ENCODE peak calls at places on chromosomes 7 and 10, in six cellular contexts. K is psoas muscle, L is stomach, R is fibroblast of lung, X is tibial artery, J is mucosa of descending colon. Z is an unnamed sample.

GRCh38 chr10:91340613-91341362 is 69.4 kb upstream of the HECTD2 start:
- DNase-seq in X (peak), K (peak), R (peak), J (no peak), L (no peak), Z (peak)

GRCh38 chr7:1811850-1812692 is 142.0 kb downstream of the ELFN1 start:
- DNase-seq in J (no peak), R (no peak), K (peak), L (peak), X (no peak), Z (no peak)

GRCh38 chr7:158047386-158048059 is 540.1 kb downstream of the PTPRN2 start:
- DNase-seq in J (no peak), R (no peak), L (no peak), X (no peak), K (no peak), Z (no peak)

GRCh38 chr7:96973986-96974385 is 31.4 kb upstream of the DLX6 start:
- DNase-seq in K (no peak), J (no peak), X (no peak), R (peak), L (no peak), Z (no peak)

GRCh38 chr10:77405771-77406241 is 231.8 kb downstream of the KCNMA1 start:
- DNase-seq in K (peak), X (peak), L (peak), J (peak), R (peak), Z (no peak)

GRCh38 chr7:84686373-84686772 is 491.8 kb upstream of the SEMA3A start:
- DNase-seq in X (no peak), J (no peak), R (peak), L (no peak), K (no peak), Z (no peak)

GRCh38 chr10:74953214-74953613 is 126.8 kb downstream of the KAT6B start:
- DNase-seq in X (no peak), J (no peak), L (no peak), R (no peak), K (no peak), Z (no peak)

GRCh38 chr10:9762966-9763656 is 1254.6 kb upstream of the CELF2 start:
- DNase-seq in R (peak), K (no peak), L (no peak), J (no peak), X (no peak), Z (peak)

GRCh38 chr10:86668297-86669165 is at the start of gene LDB3:
- DNase-seq in R (peak), K (peak), J (no peak), X (peak), L (peak), Z (no peak)

GRCh38 chr7:12540850-12541249 is 29.7 kb upstream of the SCIN start:
- DNase-seq in X (no peak), J (no peak), K (no peak), L (no peak), R (no peak), Z (no peak)

GRCh38 chr10:121862624-121863023 is 65.2 kb downstream of the ATE1 start:
- DNase-seq in R (no peak), J (no peak), L (no peak), X (no peak), K (no peak), Z (no peak)

GRCh38 chr7:7486362-7486761 is 49.3 kb downstream of the COL28A1 start:
- DNase-seq in K (no peak), X (no peak), L (no peak), J (no peak), R (no peak), Z (no peak)

GRCh38 chr10:2173328-2173727 is 436.0 kb upstream of the ADARB2 start:
- DNase-seq in L (no peak), J (no peak), K (no peak), R (no peak), X (no peak), Z (no peak)

GRCh38 chr10:132270721-132271457 is 36.9 kb downstream of the STK32C start:
- DNase-seq in X (no peak), J (no peak), L (no peak), R (no peak), K (peak), Z (no peak)

GRCh38 chr7:16189026-16189715 is 232.2 kb downstream of the CRPPA start:
- DNase-seq in J (no peak), K (no peak), X (no peak), R (peak), L (no peak), Z (no peak)

GRCh38 chr7:128705891-128706333 is 33.2 kb upstream of the CALU start:
- DNase-seq in J (no peak), X (no peak), K (no peak), R (peak), L (no peak), Z (no peak)

GRCh38 chr7:141663081-141663510 is 38.9 kb downstream of the DENND11 start:
- DNase-seq in L (peak), J (peak), R (no peak), K (no peak), X (no peak), Z (no peak)

GRCh38 chr10:132742837-132743194 is 43.1 kb downstream of the NKX6-2 start:
- DNase-seq in K (no peak), X (no peak), R (peak), J (no peak), L (no peak), Z (no peak)

GRCh38 chr7:100793806-100794660 is 33.3 kb downstream of the EPHB4 start:
- DNase-seq in K (no peak), R (peak), X (no peak), L (no peak), J (no peak), Z (no peak)

GRCh38 chr10:117647306-117647705 is 104.8 kb downstream of the EMX2 start:
- DNase-seq in R (peak), J (no peak), K (no peak), X (no peak), L (no peak), Z (no peak)

GRCh38 chr7:77877800-77878199 is 79.2 kb downstream of the PHTF2 start:
- DNase-seq in K (no peak), R (peak), L (no peak), J (no peak), X (no peak), Z (no peak)

GRCh38 chr7:29953735-29954347 is 35.8 kb downstream of the SCRN1 start:
- DNase-seq in L (no peak), R (no peak), X (no peak), K (no peak), J (no peak), Z (no peak)

GRCh38 chr10:98331888-98332287 is 63.9 kb upstream of the LOXL4 start:
- DNase-seq in L (no peak), J (no peak), X (no peak), K (no peak), R (no peak), Z (no peak)

GRCh38 chr10:43255644-43256431 is 11.0 kb downstream of the RASGEF1A start:
- DNase-seq in X (no peak), J (peak), K (no peak), L (peak), R (peak), Z (no peak)

GRCh38 chr7:155324918-155325235 is 27.2 kb downstream of the INSIG1 start:
- DNase-seq in K (no peak), X (no peak), J (no peak), L (no peak), R (no peak), Z (no peak)
- TF ChIP-seq CTCF in K (no peak), X (no peak), J (no peak), L (no peak), R (no peak), Z (no peak)

GRCh38 chr10:84424731-84425165 is 96.4 kb downstream of the CCSER2 start:
- DNase-seq in J (peak), L (peak), X (peak), K (peak), R (peak), Z (peak)
- H3K4me3 ChIP-seq in J (no peak), L (no peak), X (peak), K (peak), R (peak), Z (peak)

GRCh38 chr10:25028711-25029110 is 12.3 kb downstream of the THNSL1 start:
- DNase-seq in K (no peak), L (no peak), X (no peak), R (peak), J (no peak), Z (no peak)

GRCh38 chr10:25024528-25024927 is 8.1 kb downstream of the THNSL1 start:
- DNase-seq in L (no peak), X (no peak), J (no peak), K (no peak), R (no peak), Z (no peak)

GRCh38 chr10:25023278-25023677 is 6.9 kb downstream of the THNSL1 start:
- DNase-seq in L (no peak), X (no peak), K (no peak), J (no peak), R (no peak), Z (no peak)

GRCh38 chr10:25029519-25029918 is 13.1 kb downstream of the THNSL1 start:
- DNase-seq in L (no peak), X (no peak), J (no peak), K (no peak), R (no peak), Z (no peak)

DNA sequence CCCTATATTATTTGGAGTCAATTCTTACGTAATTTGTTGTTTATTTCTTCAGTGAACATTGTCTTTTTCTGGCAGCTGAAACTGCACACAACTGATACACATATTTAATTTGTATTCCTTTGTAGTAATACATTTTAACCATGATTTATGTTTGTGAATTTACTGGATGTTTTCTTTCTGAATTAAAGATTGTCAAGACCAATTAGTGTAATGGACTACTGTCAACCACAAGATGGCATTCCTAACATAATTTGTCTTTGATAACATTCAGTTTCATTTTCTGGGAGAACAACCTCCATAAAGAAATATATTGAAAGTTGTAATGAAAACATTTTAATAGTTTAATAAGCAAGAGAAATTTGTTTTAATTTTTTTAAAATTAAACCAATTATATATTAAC is 10.1 kb downstream of the THNSL1 start:
- DNase-seq in X (no peak), J (no peak), L (no peak), R (peak), K (no peak), Z (no peak)
- TF ChIP-seq CTCF in X (no peak), J (no peak), L (no peak), R (no peak), K (peak), Z (no peak)

GRCh38 chr10:69969961-69970360 is 82.7 kb upstream of the MACROH2A2 start:
- DNase-seq in X (no peak), R (no peak), L (peak), K (no peak), J (no peak), Z (no peak)
- H3K4me3 ChIP-seq in X (no peak), R (no peak), L (no peak), K (no peak), J (no peak), Z (no peak)

DNA sequence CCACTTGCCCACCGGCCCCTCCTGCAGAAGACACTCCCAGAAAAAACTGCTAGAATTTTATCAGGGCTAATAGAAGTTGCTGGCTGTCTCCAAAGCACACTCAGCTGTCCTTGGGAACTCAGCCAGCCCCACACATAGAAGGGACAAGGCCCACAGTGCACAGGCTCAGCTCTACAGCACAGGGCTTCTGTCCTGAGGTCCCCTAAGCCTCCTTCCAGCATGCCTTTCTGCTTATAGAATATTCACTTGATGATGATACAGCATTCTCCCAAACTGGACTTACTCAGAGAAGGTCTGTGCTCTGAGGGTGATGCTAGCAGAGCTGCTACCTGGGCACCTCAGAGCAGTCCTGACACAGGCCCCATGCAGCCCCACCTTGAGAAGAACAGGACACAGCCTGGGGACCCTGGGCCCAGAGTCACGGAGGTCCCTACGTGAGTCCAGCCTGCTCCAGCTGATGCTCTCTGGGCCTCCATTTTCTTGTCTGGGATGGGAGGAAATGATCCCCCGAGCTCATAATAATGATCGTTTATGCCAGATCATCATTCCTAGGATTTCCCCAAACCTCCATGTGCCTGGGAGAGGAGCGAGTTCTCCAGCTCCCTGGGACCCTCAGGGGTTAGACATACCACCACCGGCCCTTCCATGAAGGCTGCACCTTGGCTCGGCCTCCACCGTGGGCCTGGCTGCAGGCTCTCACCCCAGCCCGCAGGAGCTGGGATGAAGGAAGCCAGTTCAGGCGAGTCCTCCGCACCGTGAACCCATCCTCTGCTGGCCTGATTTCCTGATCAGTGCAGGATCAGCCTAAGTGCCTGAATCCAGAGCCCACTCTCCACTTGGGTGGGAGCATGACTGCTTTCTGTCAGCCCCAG is 145.6 kb downstream of the ZNF248 start:
- DNase-seq in R (no peak), L (no peak), X (no peak), K (no peak), J (no peak), Z (no peak)
- TF ChIP-seq CTCF in R (no peak), L (no peak), X (no peak), K (no peak), J (no peak), Z (no peak)

GRCh38 chr7:519974-520458 is 370 bp upstream of the PDGFA start:
- DNase-seq in K (peak), R (peak), J (peak), X (no peak), L (peak), Z (no peak)
- H3K4me3 ChIP-seq in K (peak), R (no peak), J (peak), X (peak), L (peak), Z (peak)

Z was measured in AG04450.